ENCODE peak calls at places on chromosomes 6 and 20, in four cellular contexts. E is WTC11; O is activated CD8-positive, alpha-beta T cell treated with anti-CD3 and anti-CD28 coated beads for 36 hours; N is fibroblast of mammary gland. G is an unnamed sample.

GRCh38 chr20:49437057-49437456 is 45.4 kb downstream of the KCNB1 start:
- DNase-seq in E (no peak), O (no peak), N (no peak), G (no peak)

GRCh38 chr6:24245275-24245674 is 112.6 kb downstream of the DCDC2 start:
- DNase-seq in E (no peak), O (no peak), N (no peak), G (no peak)

GRCh38 chr6:105810105-105810921 is 275.8 kb upstream of the PRDM1 start:
- DNase-seq in E (no peak), O (peak), N (peak), G (no peak)

GRCh38 chr20:20713244-20713765 is 861 bp upstream of the RALGAPA2 start:
- DNase-seq in E (peak), O (no peak), N (no peak), G (no peak)

GRCh38 chr6:134674562-134674961 is 275.3 kb downstream of the ALDH8A1 start:
- DNase-seq in E (no peak), O (no peak), N (no peak), G (no peak)

GRCh38 chr20:42836339-42836738 is 353.4 kb downstream of the PTPRT start:
- DNase-seq in E (peak), O (no peak), N (no peak), G (no peak)

GRCh38 chr6:26304213-26305096 is 60.5 kb upstream of the BTN3A2 start:
- DNase-seq in E (peak), O (peak), N (peak), G (peak)

GRCh38 chr6:142881290-142881689 is 63.7 kb downstream of the HIVEP2 start:
- DNase-seq in E (no peak), O (no peak), N (no peak), G (no peak)

GRCh38 chr6:33769248-33769821 is 19.6 kb downstream of the LEMD2 start:
- DNase-seq in E (no peak), O (no peak), N (no peak), G (no peak)

GRCh38 chr20:9332783-9333482 is 181.5 kb upstream of the LAMP5 start:
- DNase-seq in E (no peak), O (no peak), N (no peak), G (no peak)

GRCh38 chr6:91442342-91442741 is 855.5 kb upstream of the MAP3K7 start:
- DNase-seq in E (no peak), O (no peak), N (no peak), G (no peak)

GRCh38 chr6:154502564-154502963 is 7.9 kb downstream of the CNKSR3 start:
- DNase-seq in E (no peak), O (no peak), N (no peak), G (no peak)

GRCh38 chr20:8082999-8083398 is 49.1 kb upstream of the PLCB1 start:
- DNase-seq in E (no peak), O (no peak), N (peak), G (no peak)

DNA sequence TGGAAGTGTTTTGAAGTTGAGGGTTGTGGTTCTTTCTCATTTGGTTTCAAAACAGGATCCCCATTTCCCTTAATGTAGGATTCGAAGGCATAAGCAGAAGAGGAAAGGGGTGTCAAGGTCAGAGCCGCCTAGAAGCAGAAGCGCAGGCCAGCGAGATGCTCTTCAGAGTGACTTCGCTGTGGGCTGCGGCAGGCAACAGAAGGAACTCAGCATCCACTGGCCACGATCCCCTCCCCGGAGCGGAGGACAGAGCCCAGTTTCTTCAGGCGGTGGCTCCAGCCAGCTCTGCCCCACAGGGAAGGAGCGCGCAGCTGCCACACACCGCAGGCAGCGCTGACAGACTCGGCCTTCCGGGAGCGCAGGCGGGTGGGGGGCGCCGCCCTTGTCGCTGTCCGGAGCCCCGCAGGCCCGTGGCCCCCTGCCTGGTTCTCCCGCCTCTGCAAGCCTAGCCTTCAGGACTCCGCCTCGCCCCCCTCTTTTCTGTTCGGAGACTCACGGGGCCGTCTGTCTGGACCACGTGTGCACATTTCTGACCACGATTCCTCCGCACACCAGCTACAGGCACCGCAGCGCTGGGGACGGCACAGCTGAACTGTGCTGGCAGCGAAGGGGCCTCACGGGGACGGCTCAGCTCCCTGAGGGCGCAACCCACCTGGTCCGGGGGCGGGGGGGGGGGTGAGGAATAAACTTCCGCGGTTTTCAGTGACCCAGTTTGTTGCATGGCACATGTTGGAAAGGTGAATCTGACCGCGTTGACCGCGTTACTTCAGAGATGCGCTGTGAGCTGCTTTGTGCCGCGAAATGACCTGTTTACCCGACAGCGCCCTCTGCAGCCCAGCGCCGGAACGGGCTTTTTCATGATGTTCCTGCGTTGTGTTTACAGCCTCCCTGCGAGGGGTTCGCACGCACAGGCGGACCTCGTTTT is 26.1 kb downstream of the TTLL2 start:
- DNase-seq in E (peak), O (peak), N (peak), G (peak)
- TF ChIP-seq CTCF in E (peak), O (peak), N (peak), G (peak)

DNA sequence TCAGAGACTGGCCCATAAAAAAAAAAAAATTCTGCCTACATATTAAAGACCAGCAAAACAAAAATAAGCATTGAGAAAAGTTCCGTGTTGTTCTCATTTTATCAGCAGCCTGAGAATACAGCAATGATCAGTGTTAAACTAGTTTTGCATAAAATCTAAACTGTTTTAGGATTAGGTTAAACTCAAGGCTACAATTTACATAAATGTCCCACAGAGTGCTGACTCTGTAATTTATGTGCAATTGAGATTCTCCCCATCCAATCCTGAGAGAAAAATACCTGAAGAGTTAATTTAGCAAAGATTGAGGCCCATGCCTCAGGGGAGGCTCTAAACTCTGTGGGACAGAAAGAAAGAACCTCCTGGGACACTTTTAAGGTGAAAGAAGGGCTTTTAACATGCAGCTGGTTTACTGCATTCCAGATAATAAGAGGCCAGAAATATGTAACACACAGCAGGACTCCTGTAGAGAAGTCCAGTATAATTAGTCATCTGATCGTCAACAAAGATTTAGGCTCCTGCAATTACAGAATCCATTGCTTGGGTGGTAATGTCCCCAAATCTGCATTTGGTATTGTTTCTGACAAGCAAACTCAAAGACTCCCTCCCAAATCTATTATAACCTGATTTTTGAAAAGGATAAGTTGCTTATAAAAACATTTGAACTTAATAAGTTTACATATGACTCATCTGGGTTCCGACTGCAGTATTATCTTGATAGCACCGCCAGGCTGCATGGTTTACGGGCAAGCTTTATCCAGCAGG is 397.1 kb upstream of the ARID1B start:
- DNase-seq in E (no peak), O (no peak), N (no peak), G (no peak)
- TF ChIP-seq CTCF in E (no peak), O (no peak), N (no peak), G (no peak)

GRCh38 chr6:30002871-30003270 is 58.2 kb upstream of the POLR1H start:
- DNase-seq in E (no peak), O (no peak), N (peak), G (no peak)
- TF ChIP-seq CTCF in E (no peak), O (no peak), N (no peak), G (no peak)

DNA sequence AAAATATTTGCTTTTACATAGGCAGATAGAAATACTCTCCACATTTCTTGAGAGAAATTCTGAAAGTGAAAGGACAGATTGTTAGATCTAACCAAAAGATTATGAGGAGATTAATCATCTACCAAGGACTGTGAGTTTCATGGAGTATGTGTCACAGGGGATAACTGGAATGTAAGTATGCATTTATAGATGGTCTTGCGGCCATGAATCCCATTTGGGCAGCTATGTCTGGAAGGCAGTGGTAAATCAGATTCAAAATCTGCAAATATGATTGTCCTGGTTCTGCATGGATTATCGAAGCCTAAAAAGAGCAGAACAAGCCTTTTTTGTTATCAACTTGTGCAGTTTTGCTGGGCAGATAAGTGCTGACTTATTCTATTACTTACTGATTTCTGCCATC is 293.8 kb downstream of the RFPL4B start:
- DNase-seq in E (no peak), O (no peak), N (peak), G (no peak)
- TF ChIP-seq CTCF in E (no peak), O (no peak), N (no peak), G (no peak)

GRCh38 chr6:132165677-132166076 is 214.5 kb upstream of the CCN2 start:
- DNase-seq in E (no peak), O (no peak), N (no peak), G (no peak)

GRCh38 chr6:132166670-132167069 is 215.5 kb upstream of the CCN2 start:
- DNase-seq in E (no peak), O (no peak), N (no peak), G (no peak)

GRCh38 chr6:132161283-132161682 is 210.1 kb upstream of the CCN2 start:
- DNase-seq in E (no peak), O (no peak), N (peak), G (no peak)
- TF ChIP-seq CTCF in E (no peak), O (no peak), N (peak), G (peak)

GRCh38 chr6:31896856-31897611 is 464 bp downstream of the EHMT2 start:
- DNase-seq in E (no peak), O (no peak), N (no peak), G (no peak)

GRCh38 chr6:31899882-31900722 is 1.8 kb downstream of the ZBTB12 start:
- DNase-seq in E (no peak), O (peak), N (no peak), G (no peak)

GRCh38 chr6:31899215-31899614 is 1.7 kb upstream of the EHMT2 start:
- DNase-seq in E (no peak), O (no peak), N (no peak), G (no peak)

GRCh38 chr6:31897612-31898199 is at the start of gene EHMT2:
- DNase-seq in E (peak), O (peak), N (peak), G (peak)

GRCh38 chr6:31898200-31899011 is 908 bp upstream of the EHMT2 start:
- DNase-seq in E (no peak), O (peak), N (peak), G (no peak)
- TF ChIP-seq CTCF in E (no peak), O (no peak), N (no peak), G (no peak)

DNA sequence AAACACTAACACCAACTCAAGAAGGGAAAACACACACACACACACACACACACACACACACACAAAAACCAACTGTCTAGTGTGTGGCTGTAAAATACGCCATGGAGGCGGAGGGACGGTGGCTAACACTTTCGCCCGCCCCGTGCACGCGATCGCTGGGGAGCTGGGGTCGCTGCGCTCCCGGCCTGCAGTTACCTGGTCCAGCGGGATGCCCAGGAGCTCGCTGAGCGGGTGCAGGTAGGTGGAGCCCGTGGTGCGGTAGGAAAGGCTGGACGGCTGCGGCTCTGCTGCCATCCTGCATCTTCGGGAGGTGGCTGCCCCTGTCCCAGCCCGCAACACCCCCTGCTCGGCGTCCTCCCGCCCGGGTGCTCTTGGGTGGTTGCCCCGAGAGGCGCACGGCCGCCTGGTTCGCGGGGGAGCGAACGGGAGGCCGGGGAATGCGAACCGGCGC is 303 bp downstream of the MBOAT1 start:
- DNase-seq in E (peak), O (peak), N (no peak), G (no peak)
- TF ChIP-seq CTCF in E (no peak), O (no peak), N (no peak), G (no peak)

G was measured in GM10248.